ENCODE peak calls at places on chromosomes 11 and 22, in seven cellular contexts. F is stomach, G is A549, B is ovary, Y is transverse colon, Z is tibial nerve, U is SK-N-SH. V is an unnamed sample.
A peak's percentile ranks its signal among the peaks of the same experiment; 100 is the strongest.

GRCh38 chr11:112321521-112322172 is 61.0 kb upstream of the PLET1 start:
- DNase-seq in F (peak; percentile 81), G (peak; percentile 67), B (no peak), Y (peak; percentile 84), Z (no peak), U (no peak), V (peak; percentile 92)

GRCh38 chr11:60900673-60901404 is 5.5 kb downstream of the PRPF19 start:
- DNase-seq in F (no peak), G (no peak), B (no peak), Y (no peak), Z (no peak), U (no peak), V (no peak)

GRCh38 chr22:19992921-19993355 is 23.7 kb downstream of the ARVCF start:
- DNase-seq in F (no peak), G (no peak), B (peak; percentile 6), Y (no peak), Z (no peak), U (no peak), V (no peak)

GRCh38 chr11:74773481-74773880 is 24.8 kb downstream of the RNF169 start:
- DNase-seq in F (no peak), G (no peak), B (no peak), Y (no peak), Z (no peak), U (no peak), V (no peak)

GRCh38 chr11:16297332-16297731 is 59.0 kb downstream of the SOX6 start:
- DNase-seq in F (no peak), G (no peak), B (no peak), Y (no peak), Z (no peak), U (no peak), V (no peak)

GRCh38 chr11:63641727-63642126 is 27.5 kb upstream of the PLAAT3 start:
- DNase-seq in F (no peak), G (no peak), B (no peak), Y (no peak), Z (no peak), U (no peak), V (no peak)

GRCh38 chr22:20248461-20248959 is 19.6 kb downstream of the RTN4R start:
- DNase-seq in F (no peak), G (no peak), B (no peak), Y (no peak), Z (no peak), U (peak; percentile 65), V (no peak)

GRCh38 chr11:74791333-74792100 is 42.9 kb downstream of the RNF169 start:
- DNase-seq in F (no peak), G (no peak), B (no peak), Y (no peak), Z (no peak), U (no peak), V (peak; percentile 51)

DNA sequence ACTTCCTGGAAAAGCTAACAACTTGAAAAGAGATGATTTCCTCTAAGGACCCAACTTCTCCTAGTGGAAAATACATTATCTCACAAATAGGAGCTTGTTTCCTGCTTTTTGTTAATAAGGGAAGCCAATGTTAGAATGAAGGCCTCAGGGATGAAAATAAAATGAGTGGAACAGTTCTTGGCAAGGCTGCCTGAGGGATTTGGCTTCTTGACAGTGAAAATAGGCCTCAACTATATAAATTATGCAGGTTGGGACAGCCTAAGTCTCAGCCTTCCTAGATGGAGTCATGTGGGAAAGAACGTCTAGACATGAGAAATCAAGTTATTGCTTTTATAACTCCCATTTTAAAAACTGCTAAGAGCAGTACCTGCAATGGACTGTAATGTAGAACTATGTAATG is 92.8 kb upstream of the FIBIN start:
- DNase-seq in F (no peak), G (no peak), B (no peak), Y (no peak), Z (no peak), U (no peak), V (no peak)
- TF ChIP-seq EP300 in F (no peak), G (no peak), B (no peak), Y (no peak), Z (no peak), U (no peak), V (no peak)

GRCh38 chr22:46065733-46066454 is 84.4 kb upstream of the PPARA start:
- DNase-seq in F (no peak), G (no peak), B (no peak), Y (no peak), Z (no peak), U (no peak), V (no peak)
- H3K4me3 ChIP-seq in F (no peak overlapping the region), G (peak overlapping the region; percentile 32), B (peak overlapping the region; percentile 27), Y (peak overlapping the region; percentile 24), Z (peak overlapping the region; percentile 95), U (peak overlapping the region; percentile 69), V (no peak overlapping the region)

DNA sequence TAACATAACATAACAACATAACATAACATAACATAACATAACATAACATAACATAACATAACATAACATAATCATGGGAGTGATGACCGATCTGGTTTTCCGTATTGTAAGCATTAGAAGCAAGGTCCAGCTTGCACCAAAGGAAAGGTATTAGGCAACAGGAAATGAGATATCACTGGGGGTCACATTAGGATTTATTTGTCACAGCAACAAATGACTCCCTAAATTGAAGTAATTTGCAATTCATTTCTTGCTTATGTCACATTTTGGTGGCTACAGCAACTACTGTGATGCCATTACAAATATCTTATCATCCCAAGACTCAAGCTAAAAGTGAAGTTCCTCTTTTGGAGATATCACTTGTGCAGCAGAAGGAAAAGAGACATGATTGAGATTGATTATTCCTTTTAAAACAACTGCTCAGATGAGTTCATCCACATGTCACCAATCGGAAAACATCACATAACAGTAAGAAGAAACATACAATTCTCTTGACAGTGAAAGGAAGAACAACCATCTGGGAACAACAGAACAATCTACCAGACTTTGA is 1331.1 kb upstream of the RAG2 start:
- DNase-seq in F (no peak), G (no peak), B (no peak), Y (no peak), Z (no peak), U (no peak), V (no peak)
- TF ChIP-seq EP300 in F (no peak), G (no peak), B (no peak), Y (no peak), Z (no peak), U (no peak), V (no peak)

DNA sequence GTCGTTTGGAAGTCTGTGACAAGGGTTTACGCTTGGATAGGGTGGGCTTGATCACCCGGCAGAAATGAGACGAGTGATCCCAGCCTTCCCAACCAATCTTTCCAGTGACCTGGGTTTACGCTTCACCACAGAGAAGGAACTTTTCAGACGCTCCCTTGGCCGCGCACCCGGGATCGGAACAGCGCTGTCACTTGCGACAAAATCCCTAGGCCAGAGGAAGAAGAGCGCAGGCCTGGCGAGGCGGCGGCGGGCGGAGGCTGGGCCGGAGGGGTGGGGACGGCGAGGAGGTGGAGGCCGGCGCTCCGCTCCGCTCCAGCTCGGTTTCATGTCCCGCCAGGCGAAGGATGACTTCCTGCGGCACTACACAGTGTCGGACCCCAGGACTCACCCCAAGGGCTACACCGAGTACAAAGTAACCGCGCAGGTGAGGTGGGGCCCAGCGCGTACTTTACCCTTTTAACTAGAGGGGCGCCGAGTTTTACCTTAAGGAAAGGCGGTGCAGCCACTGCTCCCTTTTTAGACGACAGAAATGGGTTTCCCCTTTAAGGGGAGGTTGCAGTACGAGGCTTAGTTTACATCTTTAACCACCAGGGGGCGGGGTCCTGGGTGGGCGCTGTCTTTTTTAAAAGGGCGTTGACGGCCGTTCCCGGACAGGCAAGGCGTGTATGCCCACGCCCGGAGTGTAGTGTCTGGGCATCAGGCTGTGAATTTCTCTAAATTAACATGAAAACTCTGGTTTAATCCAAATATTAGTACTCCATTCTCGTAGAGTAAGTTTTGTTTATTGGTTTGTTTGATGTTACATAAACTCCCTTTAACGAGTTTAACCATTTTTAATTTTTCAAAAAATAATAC is at the start of gene SNX15:
- DNase-seq in F (peak; percentile 93), G (peak; percentile 97), B (peak; percentile 91), Y (peak; percentile 96), Z (peak; percentile 87), U (peak; percentile 93), V (peak; percentile 97)
- H3K4me3 ChIP-seq in F (peak within 1 kb of the TSS; percentile 56), G (peak within 1 kb of the TSS; percentile 52), B (peak within 1 kb of the TSS; percentile 77), Y (peak within 1 kb of the TSS; percentile 51), Z (peak within 1 kb of the TSS; percentile 62), U (peak within 1 kb of the TSS; percentile 71), V (peak within 1 kb of the TSS; percentile 22)

GRCh38 chr11:45075952-45076351 is 70.5 kb upstream of the PRDM11 start:
- DNase-seq in F (no peak), G (no peak), B (no peak), Y (no peak), Z (no peak), U (no peak), V (no peak)
- TF ChIP-seq EP300 in F (no peak), G (no peak), B (no peak), Y (no peak), Z (no peak), U (no peak), V (no peak)

DNA sequence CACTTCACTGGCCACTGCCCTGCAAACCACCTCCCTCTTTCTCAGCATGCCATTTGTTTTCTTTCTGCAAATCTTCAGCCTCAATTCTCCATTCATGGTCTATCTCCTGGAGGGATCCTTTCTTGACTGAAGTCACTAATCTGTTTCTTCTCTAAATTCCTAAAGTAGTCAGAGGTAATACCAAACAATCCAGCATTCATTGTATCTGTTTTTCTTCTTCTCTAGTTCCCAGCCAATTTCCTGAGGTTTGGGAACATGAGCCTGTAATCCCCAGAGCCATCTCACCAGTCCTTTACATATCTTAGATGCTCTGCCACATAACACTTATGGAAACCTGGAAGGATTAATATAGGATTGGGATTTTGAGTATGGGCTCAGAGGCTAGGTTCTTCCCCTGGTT is 86.5 kb downstream of the MICAL2 start:
- DNase-seq in F (no peak), G (no peak), B (no peak), Y (no peak), Z (no peak), U (no peak), V (no peak)
- H3K4me3 ChIP-seq in F (no peak overlapping the region), G (no peak overlapping the region), B (no peak overlapping the region), Y (no peak overlapping the region), Z (no peak overlapping the region), U (no peak overlapping the region), V (no peak overlapping the region)

GRCh38 chr11:12117200-12117995 is 7.0 kb downstream of the MICAL2 start:
- DNase-seq in F (no peak), G (no peak), B (no peak), Y (no peak), Z (no peak), U (no peak), V (no peak)
- TF ChIP-seq EP300 in F (peak; percentile 94), G (no peak), B (peak; percentile 60), Y (peak; percentile 90), Z (peak; percentile 89), U (no peak), V (no peak)

GRCh38 chr11:6747097-6747662 is 24.6 kb downstream of the OR2AG2 start:
- DNase-seq in F (no peak), G (no peak), B (no peak), Y (no peak), Z (no peak), U (no peak), V (no peak)

GRCh38 chr11:6745465-6746015 is 26.2 kb downstream of the OR2AG2 start:
- DNase-seq in F (no peak), G (no peak), B (no peak), Y (no peak), Z (no peak), U (no peak), V (no peak)

GRCh38 chr11:6746626-6747025 is 25.1 kb downstream of the OR2AG2 start:
- DNase-seq in F (no peak), G (no peak), B (no peak), Y (no peak), Z (no peak), U (no peak), V (no peak)

GRCh38 chr11:6746086-6746618 is 25.6 kb downstream of the OR2AG2 start:
- DNase-seq in F (peak; percentile 28), G (no peak), B (no peak), Y (peak; percentile 55), Z (no peak), U (no peak), V (peak; percentile 44)

GRCh38 chr11:6745018-6745417 is 26.8 kb downstream of the OR2AG2 start:
- DNase-seq in F (no peak), G (no peak), B (no peak), Y (no peak), Z (no peak), U (no peak), V (no peak)
- H3K4me3 ChIP-seq in F (no peak overlapping the region), G (no peak overlapping the region), B (no peak overlapping the region), Y (no peak overlapping the region), Z (no peak overlapping the region), U (no peak overlapping the region), V (peak overlapping the region; percentile 28)